ENCODE peak calls at places on chromosomes 12 and 14, in five cellular contexts. One of them, this sample, is unnamed.

GRCh38 chr12:39103552-39104165 is 198.3 kb upstream of the CPNE8 start:
- DNase-seq in IMR-90: no peak
- DNase-seq in HCT116: peak; percentile 70
- DNase-seq in AG10803: peak; percentile 58
- DNase-seq in psoas muscle: no peak
- DNase-seq in this sample: peak; percentile 69

GRCh38 chr14:75822522-75823288 is 159.1 kb downstream of the TGFB3 start:
- DNase-seq in HCT116: peak; percentile 67
- DNase-seq in AG10803: peak; percentile 81
- DNase-seq in IMR-90: peak; percentile 85
- DNase-seq in psoas muscle: no peak
- DNase-seq in this sample: peak; percentile 71

GRCh38 chr14:93736378-93737014 is 51.8 kb downstream of the PRIMA1 start:
- DNase-seq in AG10803: no peak
- DNase-seq in IMR-90: no peak
- DNase-seq in HCT116: no peak
- DNase-seq in psoas muscle: peak; percentile 20
- DNase-seq in this sample: no peak

GRCh38 chr12:53290661-53291060 is 4.7 kb upstream of the PFDN5 start:
- DNase-seq in IMR-90: peak; percentile 66
- DNase-seq in HCT116: no peak
- DNase-seq in psoas muscle: no peak
- DNase-seq in AG10803: no peak
- DNase-seq in this sample: no peak

GRCh38 chr14:105865904-105866840 is 339.8 kb downstream of the TMEM121 start:
- DNase-seq in HCT116: no peak
- DNase-seq in IMR-90: no peak
- DNase-seq in AG10803: no peak
- DNase-seq in psoas muscle: no peak
- DNase-seq in this sample: no peak

GRCh38 chr12:117440384-117440783 is 79.0 kb upstream of the NOS1 start:
- DNase-seq in AG10803: no peak
- DNase-seq in psoas muscle: no peak
- DNase-seq in IMR-90: no peak
- DNase-seq in HCT116: no peak
- DNase-seq in this sample: no peak

GRCh38 chr12:113180333-113180732 is 4.9 kb downstream of the DDX54 start:
- DNase-seq in AG10803: no peak
- DNase-seq in psoas muscle: no peak
- DNase-seq in IMR-90: peak; percentile 15
- DNase-seq in HCT116: no peak
- DNase-seq in this sample: no peak

GRCh38 chr14:52356025-52356424 is 41.9 kb downstream of the PTGER2 start:
- DNase-seq in HCT116: no peak
- DNase-seq in IMR-90: peak; percentile 21
- DNase-seq in psoas muscle: no peak
- DNase-seq in AG10803: no peak
- DNase-seq in this sample: no peak

GRCh38 chr14:66596241-66596985 is 88.5 kb downstream of the GPHN start:
- DNase-seq in HCT116: no peak
- DNase-seq in psoas muscle: peak; percentile 34
- DNase-seq in IMR-90: no peak
- DNase-seq in AG10803: no peak
- DNase-seq in this sample: no peak

GRCh38 chr12:15443611-15444010 is 121.3 kb downstream of the PTPRO start:
- DNase-seq in psoas muscle: no peak
- DNase-seq in AG10803: no peak
- DNase-seq in IMR-90: no peak
- DNase-seq in HCT116: no peak
- DNase-seq in this sample: no peak

GRCh38 chr12:108633081-108633533 is 587 bp downstream of the SELPLG start:
- DNase-seq in AG10803: no peak
- DNase-seq in HCT116: no peak
- DNase-seq in IMR-90: no peak
- DNase-seq in psoas muscle: no peak
- DNase-seq in this sample: no peak

GRCh38 chr12:52715416-52715815 is 12.1 kb upstream of the KRT77 start:
- DNase-seq in HCT116: peak; percentile 16
- DNase-seq in IMR-90: no peak
- DNase-seq in psoas muscle: no peak
- DNase-seq in AG10803: no peak
- DNase-seq in this sample: no peak

GRCh38 chr14:65070710-65071033 is 31.6 kb downstream of the MAX start:
- DNase-seq in IMR-90: peak; percentile 7
- DNase-seq in HCT116: no peak
- DNase-seq in psoas muscle: no peak
- DNase-seq in AG10803: peak; percentile 20
- DNase-seq in this sample: no peak

GRCh38 chr14:80587096-80587724 is 354.3 kb downstream of the CEP128 start:
- DNase-seq in HCT116: peak; percentile 21
- DNase-seq in psoas muscle: no peak
- DNase-seq in IMR-90: peak; percentile 48
- DNase-seq in AG10803: peak; percentile 60
- DNase-seq in this sample: peak; percentile 73

GRCh38 chr14:68935761-68936209 is 43.3 kb downstream of the ACTN1 start:
- DNase-seq in psoas muscle: no peak
- DNase-seq in IMR-90: no peak
- DNase-seq in AG10803: no peak
- DNase-seq in HCT116: no peak
- DNase-seq in this sample: peak; percentile 84

GRCh38 chr14:69612014-69612758 is 790 bp downstream of the SUSD6 start:
- DNase-seq in AG10803: peak; percentile 35
- DNase-seq in HCT116: no peak
- DNase-seq in psoas muscle: peak; percentile 57
- DNase-seq in IMR-90: peak; percentile 23
- DNase-seq in this sample: peak; percentile 28

GRCh38 chr12:76329163-76329562 is 19.1 kb downstream of the BBS10 start:
- DNase-seq in IMR-90: peak; percentile 86
- DNase-seq in HCT116: peak; percentile 86
- DNase-seq in psoas muscle: no peak
- DNase-seq in AG10803: peak; percentile 92
- DNase-seq in this sample: peak; percentile 88

GRCh38 chr12:129696952-129697351 is 206.9 kb downstream of the TMEM132D start:
- DNase-seq in IMR-90: no peak
- DNase-seq in psoas muscle: no peak
- DNase-seq in HCT116: no peak
- DNase-seq in AG10803: peak; percentile 19
- DNase-seq in this sample: no peak

GRCh38 chr14:102739190-102739469 is 38.1 kb upstream of the TRAF3 start:
- DNase-seq in AG10803: no peak
- DNase-seq in psoas muscle: no peak
- DNase-seq in IMR-90: no peak
- DNase-seq in HCT116: no peak
- DNase-seq in this sample: no peak

GRCh38 chr12:84507914-84508313 is 404.7 kb downstream of the SLC6A15 start:
- DNase-seq in AG10803: peak; percentile 61
- DNase-seq in HCT116: no peak
- DNase-seq in psoas muscle: peak; percentile 44
- DNase-seq in IMR-90: no peak
- DNase-seq in this sample: peak; percentile 7

GRCh38 chr12:97309921-97310320 is 152.7 kb upstream of the RMST start:
- DNase-seq in IMR-90: no peak
- DNase-seq in HCT116: no peak
- DNase-seq in psoas muscle: no peak
- DNase-seq in AG10803: no peak
- DNase-seq in this sample: no peak

DNA sequence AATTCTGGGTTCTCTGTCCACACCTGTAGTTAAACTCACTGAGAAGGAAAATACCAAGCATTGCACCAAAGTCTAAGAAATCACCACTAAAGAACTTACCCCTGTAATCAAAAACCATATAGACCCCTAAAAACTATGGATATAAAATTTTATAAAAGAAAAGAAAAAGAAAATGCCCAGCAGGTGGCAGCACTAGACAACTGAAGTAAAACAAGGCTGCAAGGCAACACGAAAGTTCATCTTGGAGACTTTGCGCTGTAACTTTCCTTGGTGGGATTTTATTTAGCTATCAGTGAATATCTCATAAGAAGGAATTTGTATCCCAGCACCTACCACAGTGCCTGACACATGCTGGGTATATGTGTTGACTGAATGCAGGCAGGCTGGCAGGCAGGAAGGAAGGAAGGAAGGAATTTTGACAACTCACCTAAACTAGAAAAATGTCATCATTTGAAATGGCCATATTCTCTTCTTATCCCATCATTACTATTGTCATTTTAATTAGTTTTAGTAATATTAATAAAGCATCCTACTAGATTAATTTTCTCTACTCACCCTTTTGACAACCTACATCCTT is 68.2 kb upstream of the ETV6 start:
- DNase-seq in IMR-90: peak; percentile 78
- DNase-seq in psoas muscle: no peak
- DNase-seq in HCT116: peak; percentile 46
- DNase-seq in AG10803: peak; percentile 75
- DNase-seq in this sample: peak; percentile 85
- TF ChIP-seq CTCF in IMR-90: peak; percentile 63
- TF ChIP-seq CTCF in psoas muscle: peak; percentile 77
- TF ChIP-seq CTCF in HCT116: peak; percentile 55
- TF ChIP-seq CTCF in AG10803: peak; percentile 57
- TF ChIP-seq CTCF in this sample: peak; percentile 36

GRCh38 chr14:39342768-39343167 is 89.5 kb downstream of the FBXO33 start:
- DNase-seq in HCT116: no peak
- DNase-seq in AG10803: no peak
- DNase-seq in IMR-90: no peak
- DNase-seq in psoas muscle: no peak
- DNase-seq in this sample: no peak

GRCh38 chr14:39339003-39339402 is 93.2 kb downstream of the FBXO33 start:
- DNase-seq in psoas muscle: no peak
- DNase-seq in IMR-90: no peak
- DNase-seq in AG10803: no peak
- DNase-seq in HCT116: no peak
- DNase-seq in this sample: no peak
- H3K4me3 ChIP-seq in psoas muscle: no peak overlapping the region
- H3K4me3 ChIP-seq in IMR-90: no peak overlapping the region
- H3K4me3 ChIP-seq in AG10803: no peak overlapping the region
- H3K4me3 ChIP-seq in HCT116: no peak overlapping the region
- H3K4me3 ChIP-seq in this sample: no peak overlapping the region

GRCh38 chr14:57189070-57189469 is 79.6 kb downstream of the EXOC5 start:
- DNase-seq in HCT116: peak; percentile 15
- DNase-seq in psoas muscle: no peak
- DNase-seq in AG10803: peak; percentile 50
- DNase-seq in IMR-90: peak; percentile 11
- DNase-seq in this sample: peak; percentile 25
- TF ChIP-seq CTCF in HCT116: peak; percentile 37
- TF ChIP-seq CTCF in psoas muscle: peak; percentile 15
- TF ChIP-seq CTCF in AG10803: peak; percentile 45
- TF ChIP-seq CTCF in IMR-90: peak; percentile 22
- TF ChIP-seq CTCF in this sample: peak; percentile 6

GRCh38 chr14:33999771-34000291 is 49.0 kb upstream of the EGLN3 start:
- DNase-seq in IMR-90: no peak
- DNase-seq in AG10803: no peak
- DNase-seq in psoas muscle: no peak
- DNase-seq in HCT116: no peak
- DNase-seq in this sample: no peak

GRCh38 chr14:33997611-33998010 is 46.7 kb upstream of the EGLN3 start:
- DNase-seq in psoas muscle: no peak
- DNase-seq in IMR-90: no peak
- DNase-seq in HCT116: no peak
- DNase-seq in AG10803: no peak
- DNase-seq in this sample: no peak

GRCh38 chr14:34000396-34000795 is 49.5 kb upstream of the EGLN3 start:
- DNase-seq in AG10803: no peak
- DNase-seq in IMR-90: no peak
- DNase-seq in psoas muscle: no peak
- DNase-seq in HCT116: no peak
- DNase-seq in this sample: no peak

GRCh38 chr14:33998263-33998662 is 47.4 kb upstream of the EGLN3 start:
- DNase-seq in psoas muscle: no peak
- DNase-seq in AG10803: no peak
- DNase-seq in HCT116: no peak
- DNase-seq in IMR-90: no peak
- DNase-seq in this sample: no peak

DNA sequence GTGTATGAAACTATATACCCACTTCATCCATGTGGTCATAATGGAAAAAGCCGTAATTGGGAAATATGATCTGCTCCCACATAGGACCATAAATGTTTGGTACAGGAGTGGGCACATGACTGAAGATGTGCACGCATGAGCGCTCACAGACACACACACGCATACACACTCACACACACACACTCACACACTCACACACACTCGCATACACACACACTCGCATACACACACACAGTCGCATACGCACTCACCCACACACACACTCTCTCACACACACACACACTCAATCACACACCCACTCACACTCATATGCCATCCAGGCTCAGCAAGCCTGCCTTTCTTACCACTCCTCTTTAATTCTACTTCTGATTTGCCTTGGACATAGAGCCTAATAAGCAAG is 45.6 kb upstream of the EGLN3 start:
- DNase-seq in AG10803: no peak
- DNase-seq in IMR-90: no peak
- DNase-seq in HCT116: no peak
- DNase-seq in psoas muscle: no peak
- DNase-seq in this sample: no peak
- H3K4me3 ChIP-seq in AG10803: no peak overlapping the region
- H3K4me3 ChIP-seq in IMR-90: no peak overlapping the region
- H3K4me3 ChIP-seq in HCT116: no peak overlapping the region
- H3K4me3 ChIP-seq in psoas muscle: no peak overlapping the region
- H3K4me3 ChIP-seq in this sample: no peak overlapping the region

GRCh38 chr12:47900480-47901129 is 4.2 kb downstream of the VDR start:
- DNase-seq in psoas muscle: no peak
- DNase-seq in HCT116: peak; percentile 29
- DNase-seq in IMR-90: no peak
- DNase-seq in AG10803: peak; percentile 40
- DNase-seq in this sample: no peak
- TF ChIP-seq CTCF in psoas muscle: no peak
- TF ChIP-seq CTCF in HCT116: peak; percentile 48
- TF ChIP-seq CTCF in IMR-90: peak; percentile 9
- TF ChIP-seq CTCF in AG10803: peak; percentile 6
- TF ChIP-seq CTCF in this sample: no peak

This sample was measured in cardiac fibroblast.